ENCODE peak calls at places on chromosomes 11 and 22, in seven cellular contexts. One of them, this sample, is unnamed.

GRCh38 chr22:46150615-46151423 is 493 bp downstream of the PPARA start:
- DNase-seq in NCI-H1436 treated with DMSO at 0.1 percent for 48 hours: no peak
- DNase-seq in HCT116: no peak
- DNase-seq in kidney: peak; percentile 87
- DNase-seq in activated CD4-positive, alpha-beta memory T cell treated with anti-CD3 and anti-CD28 coated beads, Interleukin-2, amount 10 ng/mL, durations not matched to agents 7 days and 5 days: peak; percentile 56
- DNase-seq in hypothalamus: peak; percentile 64
- DNase-seq in esophagus muscularis mucosa: no peak
- DNase-seq in this sample: no peak

GRCh38 chr11:31819533-31820437 is 8.7 kb upstream of the PAX6 start:
- DNase-seq in activated CD4-positive, alpha-beta memory T cell treated with anti-CD3 and anti-CD28 coated beads, Interleukin-2, amount 10 ng/mL, durations not matched to agents 7 days and 5 days: no peak
- DNase-seq in HCT116: no peak
- DNase-seq in hypothalamus: no peak
- DNase-seq in NCI-H1436 treated with DMSO at 0.1 percent for 48 hours: no peak
- DNase-seq in kidney: peak; percentile 71
- DNase-seq in esophagus muscularis mucosa: no peak
- DNase-seq in this sample: no peak

GRCh38 chr11:72584293-72584921 is 89.8 kb downstream of the PDE2A start:
- DNase-seq in HCT116: no peak
- DNase-seq in esophagus muscularis mucosa: no peak
- DNase-seq in kidney: peak; percentile 85
- DNase-seq in activated CD4-positive, alpha-beta memory T cell treated with anti-CD3 and anti-CD28 coated beads, Interleukin-2, amount 10 ng/mL, durations not matched to agents 7 days and 5 days: peak; percentile 72
- DNase-seq in NCI-H1436 treated with DMSO at 0.1 percent for 48 hours: no peak
- DNase-seq in hypothalamus: no peak
- DNase-seq in this sample: no peak

GRCh38 chr11:4181780-4182721 is 87.5 kb downstream of the RRM1 start:
- DNase-seq in NCI-H1436 treated with DMSO at 0.1 percent for 48 hours: no peak
- DNase-seq in HCT116: peak; percentile 57
- DNase-seq in kidney: peak; percentile 82
- DNase-seq in esophagus muscularis mucosa: peak; percentile 92
- DNase-seq in hypothalamus: peak; percentile 21
- DNase-seq in activated CD4-positive, alpha-beta memory T cell treated with anti-CD3 and anti-CD28 coated beads, Interleukin-2, amount 10 ng/mL, durations not matched to agents 7 days and 5 days: peak; percentile 62
- DNase-seq in this sample: no peak

GRCh38 chr11:112886707-112887370 is 74.4 kb upstream of the NCAM1 start:
- DNase-seq in hypothalamus: no peak
- DNase-seq in HCT116: no peak
- DNase-seq in esophagus muscularis mucosa: no peak
- DNase-seq in activated CD4-positive, alpha-beta memory T cell treated with anti-CD3 and anti-CD28 coated beads, Interleukin-2, amount 10 ng/mL, durations not matched to agents 7 days and 5 days: no peak
- DNase-seq in kidney: no peak
- DNase-seq in NCI-H1436 treated with DMSO at 0.1 percent for 48 hours: no peak
- DNase-seq in this sample: no peak

GRCh38 chr11:13136272-13136596 is 127.1 kb downstream of the RASSF10 start:
- DNase-seq in NCI-H1436 treated with DMSO at 0.1 percent for 48 hours: no peak
- DNase-seq in hypothalamus: no peak
- DNase-seq in HCT116: no peak
- DNase-seq in kidney: no peak
- DNase-seq in activated CD4-positive, alpha-beta memory T cell treated with anti-CD3 and anti-CD28 coated beads, Interleukin-2, amount 10 ng/mL, durations not matched to agents 7 days and 5 days: no peak
- DNase-seq in esophagus muscularis mucosa: no peak
- DNase-seq in this sample: no peak

GRCh38 chr11:126317681-126318641 is 14.1 kb downstream of the DCPS start:
- DNase-seq in hypothalamus: peak; percentile 51
- DNase-seq in activated CD4-positive, alpha-beta memory T cell treated with anti-CD3 and anti-CD28 coated beads, Interleukin-2, amount 10 ng/mL, durations not matched to agents 7 days and 5 days: no peak
- DNase-seq in HCT116: no peak
- DNase-seq in kidney: peak; percentile 90
- DNase-seq in esophagus muscularis mucosa: peak; percentile 96
- DNase-seq in NCI-H1436 treated with DMSO at 0.1 percent for 48 hours: no peak
- DNase-seq in this sample: no peak

GRCh38 chr22:28674121-28674563 is 5.5 kb downstream of the TTC28 start:
- DNase-seq in kidney: no peak
- DNase-seq in NCI-H1436 treated with DMSO at 0.1 percent for 48 hours: no peak
- DNase-seq in esophagus muscularis mucosa: no peak
- DNase-seq in HCT116: no peak
- DNase-seq in hypothalamus: no peak
- DNase-seq in activated CD4-positive, alpha-beta memory T cell treated with anti-CD3 and anti-CD28 coated beads, Interleukin-2, amount 10 ng/mL, durations not matched to agents 7 days and 5 days: peak; percentile 45
- DNase-seq in this sample: no peak

GRCh38 chr22:36753120-36753802 is 22.7 kb downstream of the IFT27 start:
- DNase-seq in kidney: peak; percentile 4
- DNase-seq in NCI-H1436 treated with DMSO at 0.1 percent for 48 hours: no peak
- DNase-seq in hypothalamus: no peak
- DNase-seq in esophagus muscularis mucosa: no peak
- DNase-seq in activated CD4-positive, alpha-beta memory T cell treated with anti-CD3 and anti-CD28 coated beads, Interleukin-2, amount 10 ng/mL, durations not matched to agents 7 days and 5 days: no peak
- DNase-seq in HCT116: no peak
- DNase-seq in this sample: no peak

GRCh38 chr22:40289991-40290459 is 56.3 kb upstream of the ADSL start:
- DNase-seq in HCT116: no peak
- DNase-seq in kidney: no peak
- DNase-seq in NCI-H1436 treated with DMSO at 0.1 percent for 48 hours: no peak
- DNase-seq in hypothalamus: no peak
- DNase-seq in activated CD4-positive, alpha-beta memory T cell treated with anti-CD3 and anti-CD28 coated beads, Interleukin-2, amount 10 ng/mL, durations not matched to agents 7 days and 5 days: peak; percentile 75
- DNase-seq in esophagus muscularis mucosa: no peak
- DNase-seq in this sample: no peak

GRCh38 chr11:74682731-74683278 is 48.4 kb downstream of the CHRDL2 start:
- DNase-seq in activated CD4-positive, alpha-beta memory T cell treated with anti-CD3 and anti-CD28 coated beads, Interleukin-2, amount 10 ng/mL, durations not matched to agents 7 days and 5 days: no peak
- DNase-seq in esophagus muscularis mucosa: no peak
- DNase-seq in hypothalamus: no peak
- DNase-seq in HCT116: no peak
- DNase-seq in kidney: peak; percentile 56
- DNase-seq in NCI-H1436 treated with DMSO at 0.1 percent for 48 hours: no peak
- DNase-seq in this sample: no peak

GRCh38 chr11:114195981-114196731 is 100.0 kb upstream of the NNMT start:
- DNase-seq in kidney: no peak
- DNase-seq in NCI-H1436 treated with DMSO at 0.1 percent for 48 hours: no peak
- DNase-seq in esophagus muscularis mucosa: no peak
- DNase-seq in hypothalamus: no peak
- DNase-seq in activated CD4-positive, alpha-beta memory T cell treated with anti-CD3 and anti-CD28 coated beads, Interleukin-2, amount 10 ng/mL, durations not matched to agents 7 days and 5 days: no peak
- DNase-seq in HCT116: no peak
- DNase-seq in this sample: no peak

GRCh38 chr11:14620027-14620511 is 23.5 kb upstream of the PDE3B start:
- DNase-seq in esophagus muscularis mucosa: no peak
- DNase-seq in activated CD4-positive, alpha-beta memory T cell treated with anti-CD3 and anti-CD28 coated beads, Interleukin-2, amount 10 ng/mL, durations not matched to agents 7 days and 5 days: no peak
- DNase-seq in NCI-H1436 treated with DMSO at 0.1 percent for 48 hours: no peak
- DNase-seq in kidney: no peak
- DNase-seq in hypothalamus: no peak
- DNase-seq in HCT116: no peak
- DNase-seq in this sample: no peak

GRCh38 chr22:20156611-20157415 is 6.0 kb upstream of the CCDC188 start:
- DNase-seq in activated CD4-positive, alpha-beta memory T cell treated with anti-CD3 and anti-CD28 coated beads, Interleukin-2, amount 10 ng/mL, durations not matched to agents 7 days and 5 days: peak; percentile 86
- DNase-seq in NCI-H1436 treated with DMSO at 0.1 percent for 48 hours: no peak
- DNase-seq in HCT116: peak; percentile 52
- DNase-seq in esophagus muscularis mucosa: peak; percentile 97
- DNase-seq in hypothalamus: peak; percentile 81
- DNase-seq in kidney: peak; percentile 92
- DNase-seq in this sample: peak; percentile 69

GRCh38 chr11:10298342-10298741 is 4.3 kb upstream of the SBF2 start:
- DNase-seq in kidney: no peak
- DNase-seq in NCI-H1436 treated with DMSO at 0.1 percent for 48 hours: no peak
- DNase-seq in esophagus muscularis mucosa: no peak
- DNase-seq in hypothalamus: no peak
- DNase-seq in HCT116: no peak
- DNase-seq in activated CD4-positive, alpha-beta memory T cell treated with anti-CD3 and anti-CD28 coated beads, Interleukin-2, amount 10 ng/mL, durations not matched to agents 7 days and 5 days: peak; percentile 70
- DNase-seq in this sample: no peak

GRCh38 chr11:43547900-43548381 is 132.6 kb upstream of the HSD17B12 start:
- DNase-seq in hypothalamus: peak; percentile 27
- DNase-seq in NCI-H1436 treated with DMSO at 0.1 percent for 48 hours: no peak
- DNase-seq in activated CD4-positive, alpha-beta memory T cell treated with anti-CD3 and anti-CD28 coated beads, Interleukin-2, amount 10 ng/mL, durations not matched to agents 7 days and 5 days: no peak
- DNase-seq in esophagus muscularis mucosa: no peak
- DNase-seq in HCT116: no peak
- DNase-seq in kidney: peak; percentile 82
- DNase-seq in this sample: no peak

GRCh38 chr11:126415669-126416420 is 60.4 kb downstream of the ST3GAL4 start:
- DNase-seq in NCI-H1436 treated with DMSO at 0.1 percent for 48 hours: no peak
- DNase-seq in activated CD4-positive, alpha-beta memory T cell treated with anti-CD3 and anti-CD28 coated beads, Interleukin-2, amount 10 ng/mL, durations not matched to agents 7 days and 5 days: no peak
- DNase-seq in kidney: peak; percentile 91
- DNase-seq in esophagus muscularis mucosa: peak; percentile 96
- DNase-seq in HCT116: no peak
- DNase-seq in hypothalamus: peak; percentile 31
- DNase-seq in this sample: no peak

GRCh38 chr11:66546966-66547661 is 411 bp downstream of the ACTN3 start:
- DNase-seq in esophagus muscularis mucosa: no peak
- DNase-seq in kidney: no peak
- DNase-seq in activated CD4-positive, alpha-beta memory T cell treated with anti-CD3 and anti-CD28 coated beads, Interleukin-2, amount 10 ng/mL, durations not matched to agents 7 days and 5 days: no peak
- DNase-seq in HCT116: no peak
- DNase-seq in NCI-H1436 treated with DMSO at 0.1 percent for 48 hours: no peak
- DNase-seq in hypothalamus: no peak
- DNase-seq in this sample: no peak

GRCh38 chr11:70270877-70271634 is 566 bp downstream of the PPFIA1 start:
- DNase-seq in HCT116: no peak
- DNase-seq in hypothalamus: peak; percentile 61
- DNase-seq in esophagus muscularis mucosa: no peak
- DNase-seq in activated CD4-positive, alpha-beta memory T cell treated with anti-CD3 and anti-CD28 coated beads, Interleukin-2, amount 10 ng/mL, durations not matched to agents 7 days and 5 days: peak; percentile 56
- DNase-seq in kidney: peak; percentile 85
- DNase-seq in NCI-H1436 treated with DMSO at 0.1 percent for 48 hours: no peak
- DNase-seq in this sample: no peak

GRCh38 chr22:44620129-44620840 is 81.7 kb upstream of the PRR5 start:
- DNase-seq in HCT116: no peak
- DNase-seq in kidney: peak; percentile 91
- DNase-seq in NCI-H1436 treated with DMSO at 0.1 percent for 48 hours: no peak
- DNase-seq in esophagus muscularis mucosa: no peak
- DNase-seq in hypothalamus: peak; percentile 49
- DNase-seq in activated CD4-positive, alpha-beta memory T cell treated with anti-CD3 and anti-CD28 coated beads, Interleukin-2, amount 10 ng/mL, durations not matched to agents 7 days and 5 days: peak; percentile 90
- DNase-seq in this sample: no peak

GRCh38 chr22:44328762-44329161 is 16.0 kb upstream of the SHISAL1 start:
- DNase-seq in hypothalamus: no peak
- DNase-seq in HCT116: no peak
- DNase-seq in kidney: no peak
- DNase-seq in NCI-H1436 treated with DMSO at 0.1 percent for 48 hours: no peak
- DNase-seq in activated CD4-positive, alpha-beta memory T cell treated with anti-CD3 and anti-CD28 coated beads, Interleukin-2, amount 10 ng/mL, durations not matched to agents 7 days and 5 days: no peak
- DNase-seq in esophagus muscularis mucosa: no peak
- DNase-seq in this sample: no peak